ENCODE peak calls at places on chromosome 14, in four cellular contexts. N, K, O and Z are unnamed samples.

GRCh38 chr14:103128631-103129300 is 5.5 kb downstream of the TNFAIP2 start:
- DNase-seq in K (no peak), O (no peak), N (no peak), Z (no peak)

GRCh38 chr14:31389947-31390346 is 30.4 kb downstream of the HEATR5A start:
- DNase-seq in K (no peak), O (no peak), N (no peak), Z (no peak)

GRCh38 chr14:85102591-85102990 is 427.4 kb upstream of the FLRT2 start:
- DNase-seq in K (no peak), O (no peak), N (no peak), Z (no peak)

GRCh38 chr14:104318558-104319488 is 180.4 kb downstream of the KIF26A start:
- DNase-seq in O (no peak), K (peak; percentile 61), N (no peak), Z (no peak)

GRCh38 chr14:61568572-61569011 is 126.7 kb upstream of the HIF1A start:
- DNase-seq in O (peak; percentile 77), N (no peak), K (peak; percentile 37), Z (no peak)

GRCh38 chr14:95260537-95261440 is 58.9 kb downstream of the CLMN start:
- DNase-seq in N (peak; percentile 80), K (no peak), O (no peak), Z (no peak)

GRCh38 chr14:57502581-57503254 is 9.1 kb upstream of the CCDC198 start:
- DNase-seq in O (no peak), N (no peak), K (peak; percentile 12), Z (no peak)

GRCh38 chr14:69475194-69475818 is 9.2 kb upstream of the PLEKHD1 start:
- DNase-seq in K (no peak), O (no peak), N (peak; percentile 25), Z (no peak)

GRCh38 chr14:98177551-98177950 is 1094.4 kb downstream of the BCL11B start:
- DNase-seq in O (no peak), N (no peak), K (no peak), Z (no peak)

GRCh38 chr14:40691066-40691465 is 915.6 kb upstream of the LRFN5 start:
- DNase-seq in N (no peak), O (no peak), K (no peak), Z (no peak)

GRCh38 chr14:105287249-105288102 is 13.3 kb downstream of the BRF1 start:
- DNase-seq in N (no peak), O (no peak), K (no peak), Z (no peak)

GRCh38 chr14:91021115-91021514 is 39.3 kb downstream of the RPS6KA5 start:
- DNase-seq in N (no peak), O (no peak), K (no peak), Z (no peak)

GRCh38 chr14:27721760-27722159 is 1044.8 kb upstream of the FOXG1 start:
- DNase-seq in O (no peak), K (no peak), N (no peak), Z (no peak)

GRCh38 chr14:64541261-64541970 is 875 bp downstream of the HSPA2 start:
- DNase-seq in O (peak; percentile 19), N (peak; percentile 29), K (no peak), Z (peak; percentile 43)

GRCh38 chr14:59631237-59631636 is 54.6 kb upstream of the CCDC175 start:
- DNase-seq in O (no peak), K (no peak), N (no peak), Z (no peak)

GRCh38 chr14:50247245-50247644 is 15.9 kb upstream of the SOS2 start:
- DNase-seq in K (no peak), N (no peak), O (no peak), Z (no peak)

GRCh38 chr14:50237448-50237847 is 6.1 kb upstream of the SOS2 start:
- DNase-seq in O (no peak), N (no peak), K (no peak), Z (no peak)

GRCh38 chr14:50242566-50243288 is 11.3 kb upstream of the SOS2 start:
- DNase-seq in K (no peak), O (no peak), N (no peak), Z (no peak)
- H3K4me3 ChIP-seq in K (no peak overlapping the region), O (no peak overlapping the region), N (no peak overlapping the region), Z (no peak overlapping the region)

GRCh38 chr14:49769581-49770211 is 1.7 kb downstream of the KLHDC2 start:
- DNase-seq in N (no peak), K (no peak), O (no peak), Z (no peak)
- H3K4me3 ChIP-seq in N (peak overlapping the region; percentile 69), K (peak overlapping the region; percentile 97), O (peak overlapping the region; percentile 62), Z (no peak overlapping the region)

DNA sequence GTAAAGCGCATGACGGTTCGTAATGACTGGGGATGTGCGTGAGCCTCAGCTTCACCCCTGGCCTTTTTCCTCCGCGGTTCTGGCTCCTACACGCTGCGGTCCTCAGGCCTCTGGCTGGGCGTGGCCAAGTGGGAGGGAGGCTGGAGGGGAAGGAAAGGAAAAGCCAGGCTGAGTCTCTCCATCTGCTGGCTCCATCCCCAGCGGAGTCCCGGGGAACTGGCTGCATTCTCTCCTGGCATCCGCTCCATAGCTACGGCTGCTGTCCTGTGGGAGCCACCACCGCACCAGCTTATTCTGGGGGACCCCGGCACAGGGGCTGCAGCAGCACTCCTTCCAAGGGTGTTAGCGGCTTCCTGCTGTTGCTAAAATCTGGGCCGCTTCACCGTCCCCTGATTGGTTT is 68.2 kb upstream of the SLC24A4 start:
- DNase-seq in K (peak; percentile 56), N (peak; percentile 12), O (no peak), Z (no peak)
- H3K4me3 ChIP-seq in K (no peak overlapping the region), N (no peak overlapping the region), O (no peak overlapping the region), Z (no peak overlapping the region)

DNA sequence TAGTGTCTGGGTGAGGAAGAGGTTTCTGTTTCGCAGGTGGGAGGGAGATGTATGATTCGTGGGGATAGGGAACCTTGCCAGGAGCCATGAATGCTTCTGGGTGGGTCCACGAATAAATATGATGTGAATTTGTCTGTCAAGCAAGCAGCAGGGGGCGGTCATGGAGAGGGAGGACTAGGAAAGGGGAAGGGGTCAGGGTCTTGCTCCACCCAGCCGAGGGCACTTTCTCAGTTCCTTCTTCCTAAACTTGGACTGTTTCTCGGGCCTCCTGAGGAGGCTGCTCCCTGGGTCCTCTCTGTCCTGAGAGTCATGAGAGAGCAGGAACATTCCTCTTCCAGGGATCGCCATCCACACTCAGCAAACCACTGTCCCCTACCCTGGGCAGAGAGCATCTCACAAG is 72.4 kb downstream of the LGMN start:
- DNase-seq in O (no peak), K (no peak), N (no peak), Z (peak; percentile 32)
- H3K4me3 ChIP-seq in O (no peak overlapping the region), K (no peak overlapping the region), N (no peak overlapping the region), Z (no peak overlapping the region)

GRCh38 chr14:49405291-49405690 is 180.9 kb downstream of the RPS29 start:
- DNase-seq in K (no peak), N (peak; percentile 8), O (no peak), Z (no peak)
- H3K4me3 ChIP-seq in K (no peak overlapping the region), N (no peak overlapping the region), O (no peak overlapping the region), Z (no peak overlapping the region)

GRCh38 chr14:54444003-54444402 is 2.8 kb upstream of the CNIH1 start:
- DNase-seq in O (no peak), K (no peak), N (no peak), Z (no peak)

GRCh38 chr14:54440870-54441868 is at the start of gene CNIH1:
- DNase-seq in O (peak; percentile 92), K (peak; percentile 93), N (peak; percentile 94), Z (peak; percentile 98)

GRCh38 chr14:54446201-54446693 is 5.1 kb upstream of the CNIH1 start:
- DNase-seq in O (no peak), N (no peak), K (no peak), Z (peak; percentile 22)

GRCh38 chr14:54447231-54447692 is 6.1 kb upstream of the CNIH1 start:
- DNase-seq in N (no peak), K (no peak), O (no peak), Z (no peak)

GRCh38 chr14:54444701-54445100 is 3.5 kb upstream of the CNIH1 start:
- DNase-seq in O (no peak), K (no peak), N (no peak), Z (no peak)
- H3K4me3 ChIP-seq in O (no peak overlapping the region), K (no peak overlapping the region), N (no peak overlapping the region), Z (no peak overlapping the region)

DNA sequence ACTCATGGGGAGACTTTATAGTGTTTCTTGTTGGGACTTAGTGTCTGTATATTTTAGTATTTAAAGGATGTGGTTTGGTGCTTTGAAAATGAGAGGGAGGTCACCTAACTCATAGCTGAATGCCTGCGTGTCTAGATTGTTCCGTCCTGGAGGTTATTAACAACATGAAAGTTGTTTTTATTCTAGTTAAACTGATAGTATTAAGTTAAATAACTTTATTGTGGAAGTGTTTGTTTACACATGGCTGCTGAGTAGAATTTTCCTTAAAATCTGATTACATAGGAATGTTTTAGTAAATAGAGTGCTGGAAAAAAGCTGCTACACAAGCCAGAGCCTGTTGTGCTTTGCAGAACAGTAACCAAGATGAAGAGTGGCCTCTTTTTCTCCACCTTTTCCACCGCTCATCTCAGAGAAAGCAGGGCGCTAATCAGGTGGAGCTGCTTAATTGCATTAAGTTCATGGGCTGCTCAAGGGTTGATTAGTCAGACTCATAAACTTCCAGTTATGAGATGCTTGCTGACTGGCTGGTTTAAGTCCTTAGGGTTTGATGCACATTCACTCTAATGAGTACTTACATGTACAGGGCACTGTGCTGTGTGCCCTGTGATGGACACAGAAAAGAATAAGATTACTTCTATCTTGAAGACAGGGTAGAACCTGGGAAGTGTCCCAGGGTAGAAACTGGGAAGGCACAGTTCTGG is 62.7 kb downstream of the FBXO34 start:
- DNase-seq in N (peak; percentile 13), O (no peak), K (no peak), Z (no peak)
- H3K4me3 ChIP-seq in N (no peak overlapping the region), O (peak overlapping the region; percentile 19), K (no peak overlapping the region), Z (no peak overlapping the region)